ENCODE peak calls at places on chromosomes 13 and 19, in five cellular contexts. Z, D, G, J and E are unnamed samples.

GRCh38 chr19:14113762-14114414 is 3.7 kb downstream of the PRKACA start:
- DNase-seq in Z (no peak), D (peak), G (peak), J (peak), E (peak)

GRCh38 chr13:75481176-75482069 is 546 bp downstream of the TBC1D4 start:
- DNase-seq in Z (no peak), D (peak), G (peak), J (peak), E (peak)

GRCh38 chr13:40585911-40586471 is 80.5 kb downstream of the FOXO1 start:
- DNase-seq in Z (no peak), D (no peak), G (no peak), J (no peak), E (no peak)

GRCh38 chr13:110575322-110576069 is 14.0 kb upstream of the RAB20 start:
- DNase-seq in Z (no peak), D (peak), G (peak), J (no peak), E (peak)

GRCh38 chr13:106599875-106600797 is 32.2 kb upstream of the ARGLU1 start:
- DNase-seq in Z (no peak), D (no peak), G (no peak), J (no peak), E (no peak)

GRCh38 chr19:1675633-1676350 is 23.4 kb upstream of the TCF3 start:
- DNase-seq in Z (no peak), D (peak), G (no peak), J (no peak), E (no peak)

GRCh38 chr19:55116232-55117062 is 990 bp downstream of the PPP1R12C start:
- DNase-seq in Z (peak), D (peak), G (peak), J (peak), E (peak)

GRCh38 chr13:27353166-27353583 is 71.2 kb upstream of the GTF3A start:
- DNase-seq in Z (no peak), D (no peak), G (no peak), J (no peak), E (no peak)

GRCh38 chr13:40013554-40013953 is 358.1 kb downstream of the COG6 start:
- DNase-seq in Z (no peak), D (no peak), G (no peak), J (no peak), E (no peak)

GRCh38 chr19:39247701-39248664 is 673 bp downstream of the IFNL4 start:
- DNase-seq in Z (no peak), D (no peak), G (no peak), J (no peak), E (no peak)

GRCh38 chr13:50320297-50320862 is 305.1 kb downstream of the KCNRG start:
- DNase-seq in Z (no peak), D (no peak), G (no peak), J (no peak), E (no peak)

GRCh38 chr19:54180691-54181091 is 7.7 kb upstream of the TMC4 start:
- DNase-seq in Z (no peak), D (peak), G (no peak), J (no peak), E (no peak)

GRCh38 chr13:98004107-98004506 is 50.6 kb downstream of the IPO5 start:
- DNase-seq in Z (no peak), D (no peak), G (no peak), J (no peak), E (no peak)

GRCh38 chr19:35142531-35143230 is 374 bp upstream of the FXYD7 start:
- DNase-seq in Z (no peak), D (peak), G (peak), J (peak), E (peak)

GRCh38 chr19:11088508-11089253 is 582 bp upstream of the LDLR start:
- DNase-seq in Z (no peak), D (no peak), G (no peak), J (peak), E (no peak)

GRCh38 chr19:46787331-46788100 is 878 bp downstream of the SLC1A5 start:
- DNase-seq in Z (peak), D (peak), G (peak), J (peak), E (peak)
- TF ChIP-seq POLR2A in Z (no peak), D (no peak), G (peak), J (no peak), E (peak)

GRCh38 chr19:15253513-15253912 is 21.3 kb upstream of the EPHX3 start:
- DNase-seq in Z (no peak), D (no peak), G (no peak), J (no peak), E (no peak)
- TF ChIP-seq POLR2A in Z (no peak), D (no peak), G (no peak), J (no peak), E (no peak)

DNA sequence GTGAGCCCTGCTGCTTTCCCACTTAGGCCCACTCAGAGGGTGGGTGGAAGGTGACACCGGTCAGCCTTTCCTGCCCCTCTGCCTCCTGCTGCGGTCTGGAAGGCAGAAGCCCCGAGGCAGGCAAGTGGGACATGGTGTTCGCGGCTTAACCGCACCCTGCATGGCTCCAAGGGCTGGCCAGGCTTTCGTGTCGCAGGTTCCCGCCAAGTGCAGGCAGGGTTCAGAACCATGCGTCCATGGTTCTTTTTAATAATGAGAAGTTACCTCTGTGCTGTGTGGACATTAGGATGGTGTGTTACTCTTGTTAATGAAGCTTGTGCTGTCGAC is 969 bp downstream of the DGKH start:
- DNase-seq in Z (no peak), D (no peak), G (no peak), J (no peak), E (no peak)
- TF ChIP-seq POLR2A in Z (no peak), D (no peak), G (no peak), J (no peak), E (no peak)

DNA sequence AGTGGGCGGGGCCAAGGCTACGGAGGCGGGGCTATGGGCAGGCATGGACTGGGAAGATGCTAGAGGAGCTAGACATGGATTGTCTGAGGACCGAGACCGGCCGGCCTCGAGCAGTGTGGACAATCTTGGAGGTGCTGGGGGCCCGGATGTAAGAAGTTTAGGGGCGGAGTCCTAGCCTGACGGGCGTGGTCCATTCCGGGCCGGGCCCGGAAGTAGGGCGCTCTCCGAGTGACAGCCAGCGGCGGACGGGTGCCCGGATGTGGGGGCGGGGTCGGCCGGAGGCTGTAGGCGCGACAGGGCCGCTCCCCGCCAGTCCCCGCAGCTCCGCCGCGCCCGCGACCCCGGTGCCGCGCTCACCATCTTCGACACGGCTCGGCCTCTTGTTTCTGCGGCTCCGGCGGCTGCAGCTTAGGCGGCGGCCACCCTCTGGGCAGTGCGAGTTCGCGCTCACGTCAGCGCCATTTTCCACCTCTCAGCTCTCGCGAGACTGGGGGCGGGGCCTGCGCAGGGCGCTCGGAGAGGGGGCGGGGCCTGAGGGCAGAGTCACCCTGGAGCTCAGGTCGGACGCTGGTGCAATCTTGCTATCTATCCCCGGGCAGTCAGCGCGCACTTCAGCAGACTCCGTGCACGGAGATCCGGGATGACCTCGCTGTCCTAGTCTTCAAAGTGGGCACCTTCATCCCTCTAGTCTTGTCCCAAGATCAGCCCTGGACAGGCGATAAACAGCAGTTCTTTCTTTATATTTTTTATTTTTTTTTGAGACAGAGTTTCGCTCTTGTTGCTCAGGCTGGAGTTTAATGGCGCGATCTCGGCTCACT is at the start of gene ZNF414:
- DNase-seq in Z (peak), D (peak), G (peak), J (peak), E (peak)
- TF ChIP-seq POLR2A in Z (no peak), D (peak), G (peak), J (peak), E (peak)

GRCh38 chr19:45079063-45079910 is at the start of gene GEMIN7:
- DNase-seq in Z (peak), D (peak), G (peak), J (peak), E (peak)
- TF ChIP-seq POLR2A in Z (no peak), D (peak), G (peak), J (peak), E (peak)

DNA sequence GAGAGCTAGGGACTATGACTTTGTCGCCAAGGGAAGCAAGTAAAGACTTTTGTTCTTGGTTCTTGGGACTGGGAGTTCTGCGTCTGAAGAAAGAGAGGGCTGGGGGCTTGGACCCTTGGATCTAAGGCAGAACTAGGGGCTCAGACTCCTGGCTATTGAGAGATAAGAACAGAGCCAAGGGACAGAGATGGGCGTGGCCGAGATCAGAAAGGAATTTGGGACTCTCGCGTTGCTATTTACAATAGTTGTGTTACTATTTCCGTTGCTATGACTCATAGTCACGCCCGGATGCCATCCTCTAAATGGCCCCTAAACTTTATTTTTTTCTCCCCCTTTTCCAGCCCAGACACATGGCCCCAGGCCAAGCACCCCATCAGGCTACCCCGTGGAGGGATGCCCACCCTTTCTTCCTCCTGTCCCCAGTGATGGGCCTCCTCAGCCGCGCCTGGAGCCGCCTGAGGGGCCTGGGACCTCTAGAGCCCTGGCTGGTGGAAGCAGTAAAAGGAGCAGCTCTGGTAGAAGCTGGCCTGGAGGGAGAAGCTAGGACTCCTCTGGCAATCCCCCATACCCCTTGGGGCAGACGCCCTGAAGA is 759 bp downstream of the PPP1R15A start:
- DNase-seq in Z (peak), D (peak), G (peak), J (peak), E (peak)
- TF ChIP-seq POLR2A in Z (no peak), D (no peak), G (no peak), J (peak), E (no peak)

GRCh38 chr19:40806385-40807146 is 7.6 kb downstream of the EGLN2 start:
- DNase-seq in Z (peak), D (peak), G (peak), J (peak), E (peak)
- TF ChIP-seq POLR2A in Z (no peak), D (no peak), G (no peak), J (peak), E (no peak)

DNA sequence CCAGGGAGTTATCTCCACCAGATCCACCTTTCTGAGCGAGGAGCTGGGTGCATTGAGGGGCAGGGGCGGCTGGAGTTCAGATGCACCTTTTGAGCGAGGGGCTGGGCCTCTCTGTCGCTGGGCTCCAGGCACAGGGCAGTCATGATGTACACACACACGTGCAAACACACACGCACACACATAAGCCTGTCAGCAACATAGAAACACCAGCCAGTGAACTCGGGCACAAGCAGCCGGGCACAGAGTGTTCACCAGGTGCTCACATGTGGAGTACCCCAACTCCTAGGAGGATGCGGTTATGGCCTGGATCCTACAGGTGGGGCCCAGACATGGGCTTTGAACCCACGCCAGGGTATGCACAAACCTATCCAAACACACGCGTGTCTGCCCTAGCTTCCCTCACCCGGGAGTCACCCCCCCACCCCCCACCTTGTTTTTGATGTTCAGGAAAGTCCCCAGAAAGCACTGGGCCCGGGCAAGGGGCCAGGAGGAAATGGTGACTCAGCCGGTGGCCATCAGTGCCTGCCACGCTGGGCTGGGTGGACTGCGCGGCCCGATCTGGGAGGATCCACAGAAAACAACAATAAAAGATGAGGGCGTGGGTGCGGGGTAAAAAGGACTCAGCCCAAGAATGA is 13.3 kb downstream of the ARRDC2 start:
- DNase-seq in Z (peak), D (peak), G (peak), J (peak), E (peak)
- TF ChIP-seq POLR2A in Z (no peak), D (no peak), G (no peak), J (no peak), E (no peak)

DNA sequence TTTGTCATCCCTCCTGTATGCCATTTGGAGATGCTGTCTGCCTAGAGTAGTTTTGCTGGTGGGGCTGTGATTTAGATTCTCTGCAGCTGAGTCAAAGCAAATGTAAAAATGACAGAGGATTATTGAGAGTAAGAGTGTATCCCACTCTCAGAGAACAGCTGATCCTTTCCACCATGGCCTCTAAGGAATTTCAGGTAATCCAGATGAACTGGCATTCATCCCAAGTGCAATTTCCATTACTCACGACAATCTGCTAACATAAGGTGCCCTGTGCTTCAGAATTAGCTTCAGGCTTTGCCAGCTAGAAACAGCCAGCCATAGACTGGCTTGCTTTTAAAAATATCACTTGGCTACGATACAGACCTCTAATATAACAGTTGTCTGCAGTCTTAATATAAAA is 16.9 kb downstream of the PABPC3 start:
- DNase-seq in Z (no peak), D (no peak), G (no peak), J (no peak), E (no peak)
- TF ChIP-seq POLR2A in Z (no peak), D (no peak), G (no peak), J (no peak), E (no peak)

GRCh38 chr13:95360464-95361097 is 59.3 kb upstream of the ABCC4 start:
- DNase-seq in Z (no peak), D (no peak), G (no peak), J (no peak), E (no peak)
- TF ChIP-seq POLR2A in Z (no peak), D (no peak), G (no peak), J (no peak), E (no peak)